ENCODE peak calls at places on chromosome 4, in five cellular contexts. X is tibial nerve, P is GM10248, N is prostate gland, A is nephron progenitor cell. L is an unnamed sample.

GRCh38 chr4:176404591-176404990 is 84.8 kb downstream of the SPCS3 start:
- DNase-seq in X (no peak), P (no peak), N (no peak), A (no peak), L (no peak)

GRCh38 chr4:129043523-129043922 is 49.8 kb downstream of the SCLT1 start:
- DNase-seq in X (no peak), P (no peak), N (no peak), A (no peak), L (peak)

GRCh38 chr4:57854748-57855147 is 744.6 kb upstream of the IGFBP7 start:
- DNase-seq in X (no peak), P (no peak), N (no peak), A (no peak), L (no peak)

GRCh38 chr4:94160774-94161173 is 46.9 kb upstream of the SMARCAD1 start:
- DNase-seq in X (no peak), P (no peak), N (no peak), A (no peak), L (no peak)

GRCh38 chr4:1592179-1593037 is 91.7 kb downstream of the FAM53A start:
- DNase-seq in X (no peak), P (no peak), N (no peak), A (no peak), L (no peak)

GRCh38 chr4:144171697-144172096 is 31.2 kb upstream of the GYPA start:
- DNase-seq in X (no peak), P (no peak), N (no peak), A (no peak), L (no peak)

GRCh38 chr4:2424581-2424980 is 5.8 kb downstream of the CFAP99 start:
- DNase-seq in X (no peak), P (no peak), N (no peak), A (no peak), L (no peak)

GRCh38 chr4:82779032-82779431 is 19.6 kb downstream of the SCD5 start:
- DNase-seq in X (no peak), P (no peak), N (no peak), A (no peak), L (no peak)

GRCh38 chr4:176780995-176781738 is 11.6 kb downstream of the VEGFC start:
- DNase-seq in X (no peak), P (no peak), N (no peak), A (no peak), L (no peak)

GRCh38 chr4:155748039-155748438 is 10.8 kb upstream of the GUCY1B1 start:
- DNase-seq in X (no peak), P (no peak), N (no peak), A (no peak), L (no peak)

GRCh38 chr4:2788532-2789103 is 4.3 kb upstream of the SH3BP2 start:
- DNase-seq in X (peak), P (no peak), N (no peak), A (no peak), L (no peak)

GRCh38 chr4:77188498-77189187 is 31.6 kb downstream of the CCNG2 start:
- DNase-seq in X (no peak), P (no peak), N (no peak), A (no peak), L (no peak)

GRCh38 chr4:76539979-76540378 is 105.0 kb downstream of the SHROOM3 start:
- DNase-seq in X (no peak), P (no peak), N (no peak), A (no peak), L (no peak)

GRCh38 chr4:2786794-2787229 is 6.1 kb upstream of the SH3BP2 start:
- DNase-seq in X (no peak), P (no peak), N (no peak), A (no peak), L (no peak)

GRCh38 chr4:89724716-89725115 is 112.2 kb downstream of the SNCA start:
- DNase-seq in X (no peak), P (no peak), N (no peak), A (no peak), L (peak)

GRCh38 chr4:107877361-107877760 is 52.6 kb downstream of the SGMS2 start:
- DNase-seq in X (no peak), P (no peak), N (no peak), A (no peak), L (no peak)

GRCh38 chr4:38949416-38950051 is 81.9 kb downstream of the FAM114A1 start:
- DNase-seq in X (no peak), P (no peak), N (no peak), A (no peak), L (no peak)

GRCh38 chr4:29081230-29081955 is 1638.8 kb upstream of the PCDH7 start:
- DNase-seq in X (no peak), P (no peak), N (no peak), A (no peak), L (no peak)

GRCh38 chr4:151781026-151781425 is 20.2 kb upstream of the GATB start:
- DNase-seq in X (no peak), P (no peak), N (no peak), A (no peak), L (no peak)

GRCh38 chr4:173958445-173958844 is 325.0 kb downstream of the FBXO8 start:
- DNase-seq in X (no peak), P (no peak), N (no peak), A (no peak), L (no peak)

GRCh38 chr4:37549003-37549402 is 137.2 kb downstream of the RELL1 start:
- DNase-seq in X (no peak), P (no peak), N (no peak), A (no peak), L (no peak)

GRCh38 chr4:14865804-14866203 is 136.5 kb upstream of the CPEB2 start:
- DNase-seq in X (no peak), P (no peak), N (no peak), A (no peak), L (no peak)

GRCh38 chr4:52126946-52127345 is 75.8 kb downstream of the SPATA18 start:
- DNase-seq in X (no peak), P (no peak), N (no peak), A (no peak), L (no peak)

GRCh38 chr4:81259151-81259550 is 44.1 kb upstream of the PRKG2 start:
- DNase-seq in X (no peak), P (no peak), N (no peak), A (no peak), L (no peak)

GRCh38 chr4:1508161-1509160 is 102.2 kb upstream of the NKX1-1 start:
- DNase-seq in X (no peak), P (no peak), N (no peak), A (no peak), L (no peak)

GRCh38 chr4:90543419-90544170 is 416.4 kb downstream of the CCSER1 start:
- DNase-seq in X (no peak), P (no peak), N (no peak), A (no peak), L (no peak)

GRCh38 chr4:47075919-47076318 is 44.6 kb downstream of the GABRB1 start:
- DNase-seq in X (no peak), P (no peak), N (no peak), A (no peak), L (no peak)

GRCh38 chr4:6172093-6172926 is 28.0 kb downstream of the JAKMIP1 start:
- DNase-seq in X (no peak), P (no peak), N (peak), A (no peak), L (no peak)

GRCh38 chr4:106507440-106507839 is 138.9 kb upstream of the GIMD1 start:
- DNase-seq in X (no peak), P (no peak), N (no peak), A (no peak), L (no peak)

GRCh38 chr4:106497271-106497670 is 128.7 kb upstream of the GIMD1 start:
- DNase-seq in X (no peak), P (no peak), N (no peak), A (no peak), L (peak)

DNA sequence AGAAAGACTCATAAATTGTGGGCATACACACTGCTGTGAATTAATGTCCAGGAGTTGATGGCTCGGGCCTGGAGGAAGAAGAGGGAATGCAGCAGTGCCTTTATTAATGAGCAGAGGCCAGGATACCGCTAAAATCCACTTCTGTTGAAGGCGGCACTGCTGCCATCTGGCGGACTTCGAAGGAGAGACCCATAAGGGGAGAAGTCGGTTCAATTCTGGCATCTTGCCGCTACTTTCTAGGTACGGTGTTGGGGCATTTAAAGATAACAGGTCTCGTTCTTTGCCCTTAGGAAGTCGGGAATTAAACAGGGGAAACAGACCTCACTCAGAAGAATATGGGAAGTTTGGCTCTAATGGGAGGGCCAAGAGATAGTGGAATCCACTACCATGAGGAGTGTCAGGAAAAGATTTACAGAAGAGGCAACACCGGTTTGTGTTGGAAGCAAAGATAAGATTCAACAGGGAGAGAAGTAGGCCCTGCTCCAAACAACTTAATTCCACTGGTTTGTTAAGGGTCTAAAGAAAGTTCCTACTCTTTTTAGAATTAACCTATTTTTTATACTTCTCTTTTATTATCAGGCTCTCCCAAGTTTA is 133.6 kb upstream of the GIMD1 start:
- DNase-seq in X (peak), P (peak), N (peak), A (peak), L (no peak)
- TF ChIP-seq CTCF in X (peak), P (peak), N (no peak), A (peak), L (peak)

DNA sequence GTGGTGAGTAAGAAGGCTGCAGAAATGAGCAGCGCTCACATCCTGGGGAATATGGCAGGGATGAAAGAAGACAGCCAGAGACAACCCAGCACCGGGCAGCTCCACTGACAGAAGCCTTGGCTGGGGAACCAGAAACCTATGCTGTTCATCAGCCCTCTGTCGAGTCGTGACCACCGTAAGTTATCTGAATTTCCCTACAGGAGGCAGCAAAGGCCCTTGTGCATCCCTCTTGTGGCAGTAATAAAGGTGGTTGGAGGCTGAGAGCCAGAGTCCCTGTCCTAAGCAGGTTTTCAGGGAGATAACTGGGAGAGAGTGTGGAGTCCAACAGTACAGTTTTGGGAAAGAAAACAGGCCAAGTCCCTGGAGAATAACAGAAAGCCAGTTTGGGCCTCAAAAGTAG is 194.0 kb upstream of the BOD1L1 start:
- DNase-seq in X (no peak), P (no peak), N (no peak), A (no peak), L (no peak)
- TF ChIP-seq CTCF in X (no peak), P (no peak), N (no peak), A (no peak), L (no peak)

DNA sequence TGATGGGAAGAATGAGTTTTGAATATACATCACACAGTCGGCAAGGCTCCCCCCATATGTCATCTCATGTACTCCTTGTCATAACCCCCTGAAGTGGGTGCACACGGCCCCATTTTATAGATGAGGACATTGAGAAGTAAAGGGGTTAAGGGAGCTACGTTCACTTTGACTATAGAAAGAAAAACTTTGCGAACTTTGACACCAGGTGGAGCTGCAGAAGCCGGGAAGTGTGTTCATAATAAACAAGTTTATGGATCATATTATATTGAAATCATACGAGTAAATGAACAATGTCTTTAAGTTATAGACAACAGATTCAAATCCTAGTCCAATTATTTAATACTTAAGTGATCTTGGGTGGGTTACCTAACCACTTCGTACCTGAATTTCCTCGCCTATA is 203.8 kb upstream of the PITX2 start:
- DNase-seq in X (no peak), P (no peak), N (no peak), A (no peak), L (no peak)
- TF ChIP-seq CTCF in X (no peak), P (no peak), N (no peak), A (no peak), L (no peak)

GRCh38 chr4:157172011-157172410 is 48.5 kb upstream of the GRIA2 start:
- DNase-seq in X (no peak), P (no peak), N (no peak), A (no peak), L (no peak)
- TF ChIP-seq CTCF in X (no peak), P (no peak), N (no peak), A (no peak), L (peak)

DNA sequence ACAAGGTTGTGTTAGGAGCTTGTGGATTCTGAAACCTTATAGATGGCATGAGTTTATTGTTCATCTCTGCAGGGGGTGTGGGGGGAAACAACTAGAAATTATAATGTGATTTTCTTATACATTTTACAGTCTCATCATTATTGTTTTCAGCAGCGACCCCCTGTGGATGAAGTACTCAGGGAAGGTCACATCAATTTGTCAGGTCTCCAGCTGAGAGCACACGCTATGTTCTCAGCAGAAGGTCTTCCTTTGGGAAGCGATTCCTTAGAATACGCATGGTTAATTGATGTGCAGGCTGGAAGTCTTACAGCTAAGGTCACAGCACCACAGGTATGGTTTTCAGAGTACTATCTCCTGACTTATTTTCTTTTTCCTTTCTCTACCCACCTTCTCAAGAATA is 72.2 kb downstream of the BLTP1 start:
- DNase-seq in X (no peak), P (no peak), N (no peak), A (peak), L (no peak)
- TF ChIP-seq CTCF in X (no peak), P (no peak), N (no peak), A (peak), L (peak)

GRCh38 chr4:53601251-53601764 is 10.0 kb upstream of the LNX1 start:
- DNase-seq in X (peak), P (peak), N (no peak), A (peak), L (no peak)
- TF ChIP-seq CTCF in X (no peak), P (peak), N (no peak), A (peak), L (no peak)

GRCh38 chr4:149741186-149741831 is 74.3 kb downstream of the IQCM start:
- DNase-seq in X (no peak), P (no peak), N (no peak), A (no peak), L (no peak)

GRCh38 chr4:149738156-149738555 is 77.5 kb downstream of the IQCM start:
- DNase-seq in X (no peak), P (no peak), N (no peak), A (no peak), L (no peak)

GRCh38 chr4:149735796-149736195 is 79.8 kb downstream of the IQCM start:
- DNase-seq in X (no peak), P (no peak), N (no peak), A (no peak), L (no peak)
- TF ChIP-seq CTCF in X (no peak), P (no peak), N (no peak), A (no peak), L (no peak)

DNA sequence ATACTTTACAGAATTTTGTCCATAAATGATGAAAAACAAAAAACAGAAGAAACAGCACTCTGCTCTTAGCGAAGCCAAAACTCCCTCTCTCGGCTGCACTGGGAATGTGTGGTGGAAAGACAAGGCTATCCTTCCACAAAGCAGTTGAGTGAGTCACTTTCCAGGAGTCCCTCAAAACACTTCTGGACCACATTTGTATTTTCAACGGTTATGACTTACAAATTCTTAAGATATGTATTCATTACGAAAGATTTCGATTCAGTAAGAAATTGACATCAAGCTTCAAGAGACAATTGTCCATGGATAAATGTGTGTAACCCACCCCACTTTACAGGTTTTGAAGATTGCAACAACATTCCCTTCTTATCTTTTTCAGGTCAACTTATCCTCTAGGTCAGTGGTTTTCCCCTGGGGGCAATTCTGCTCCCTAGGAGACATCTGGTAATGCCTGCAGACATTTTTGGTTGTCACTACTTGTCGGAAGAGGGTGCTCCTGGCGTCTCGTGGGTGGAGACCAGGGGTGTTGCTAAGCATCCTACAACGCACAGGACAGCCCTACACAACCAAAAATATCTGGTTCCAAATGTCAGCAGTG is 66.7 kb upstream of the MTNR1A start:
- DNase-seq in X (no peak), P (no peak), N (no peak), A (no peak), L (peak)
- TF ChIP-seq CTCF in X (no peak), P (no peak), N (no peak), A (no peak), L (peak)

GRCh38 chr4:170035231-170035630 is 9.0 kb upstream of the MFAP3L start:
- DNase-seq in X (no peak), P (no peak), N (no peak), A (no peak), L (no peak)
- TF ChIP-seq CTCF in X (no peak), P (no peak), N (no peak), A (no peak), L (no peak)